ENCODE peak calls at places on chromosome 7, in eight cellular contexts. C is foreskin fibroblast, R is brain microvascular endothelial cell, W is heart right ventricle, I is lower lobe of right lung, J is osteocyte, X is WTC11, U is mesothelial cell of epicardium. Y is an unnamed sample.

GRCh38 chr7:55211721-55212120 is 153.4 kb upstream of the LANCL2 start:
- DNase-seq in C (peak), R (no peak), W (no peak), I (no peak), J (no peak), X (no peak), U (no peak), Y (no peak)

GRCh38 chr7:124801330-124801895 is 35.8 kb upstream of the GPR37 start:
- DNase-seq in C (no peak), R (no peak), W (no peak), I (no peak), J (no peak), X (no peak), U (no peak), Y (no peak)

GRCh38 chr7:3114917-3115316 is 71.2 kb upstream of the CARD11 start:
- DNase-seq in C (no peak), R (no peak), W (no peak), I (no peak), J (no peak), X (no peak), U (no peak), Y (no peak)

GRCh38 chr7:146937836-146938235 is 821.2 kb downstream of the CNTNAP2 start:
- DNase-seq in C (no peak), R (no peak), W (no peak), I (no peak), J (no peak), X (no peak), U (no peak), Y (no peak)

GRCh38 chr7:85185355-85186082 is 1.3 kb downstream of the SEMA3D start:
- DNase-seq in C (peak), R (peak), W (peak), I (peak), J (peak), X (peak), U (peak), Y (peak)

GRCh38 chr7:135980665-135981180 is 3.6 kb upstream of the MTPN start:
- DNase-seq in C (peak), R (peak), W (no peak), I (peak), J (no peak), X (no peak), U (no peak), Y (peak)

GRCh38 chr7:75962607-75963382 is 31.6 kb downstream of the TMEM120A start:
- DNase-seq in C (peak), R (peak), W (peak), I (no peak), J (no peak), X (no peak), U (no peak), Y (no peak)

GRCh38 chr7:43815373-43815772 is 53.9 kb downstream of the MRPS24 start:
- DNase-seq in C (no peak), R (no peak), W (no peak), I (no peak), J (no peak), X (no peak), U (no peak), Y (no peak)

GRCh38 chr7:47634273-47634672 is 52.4 kb upstream of the TNS3 start:
- DNase-seq in C (peak), R (no peak), W (no peak), I (no peak), J (no peak), X (no peak), U (no peak), Y (no peak)

DNA sequence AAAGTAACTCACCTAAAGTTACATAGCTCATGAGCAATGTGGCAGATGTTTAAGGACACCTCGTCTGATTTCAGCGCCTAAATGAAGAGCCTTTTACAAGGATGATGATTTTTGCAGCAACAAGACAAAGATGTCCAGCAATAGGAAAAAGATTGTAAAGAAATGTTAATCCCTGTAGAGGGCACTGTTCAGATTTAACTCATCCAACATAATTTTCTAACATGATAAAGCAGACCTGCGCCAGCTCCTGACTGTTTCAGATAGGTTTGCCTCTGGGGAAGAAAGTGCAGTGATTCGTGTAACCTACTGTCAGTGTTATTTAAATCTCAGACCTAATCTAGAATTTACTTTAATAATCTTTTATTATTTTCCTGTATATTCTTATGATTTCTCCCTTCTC is 595.2 kb downstream of the AUTS2 start:
- DNase-seq in C (no peak), R (no peak), W (no peak), I (no peak), J (no peak), X (no peak), U (no peak), Y (no peak)
- TF ChIP-seq CTCF in C (no peak), R (peak), W (no peak), I (peak), J (peak), X (no peak), U (no peak), Y (no peak)

GRCh38 chr7:22094413-22095304 is 149.0 kb upstream of the CDCA7L start:
- DNase-seq in C (peak), R (no peak), W (no peak), I (no peak), J (no peak), X (no peak), U (no peak), Y (no peak)
- TF ChIP-seq CTCF in C (no peak), R (peak), W (no peak), I (no peak), J (no peak), X (no peak), U (no peak), Y (no peak)

GRCh38 chr7:151710646-151711434 is 166.1 kb downstream of the PRKAG2 start:
- DNase-seq in C (no peak), R (no peak), W (no peak), I (no peak), J (no peak), X (no peak), U (no peak), Y (no peak)
- TF ChIP-seq CTCF in C (no peak), R (no peak), W (no peak), I (no peak), J (no peak), X (no peak), U (no peak), Y (no peak)

DNA sequence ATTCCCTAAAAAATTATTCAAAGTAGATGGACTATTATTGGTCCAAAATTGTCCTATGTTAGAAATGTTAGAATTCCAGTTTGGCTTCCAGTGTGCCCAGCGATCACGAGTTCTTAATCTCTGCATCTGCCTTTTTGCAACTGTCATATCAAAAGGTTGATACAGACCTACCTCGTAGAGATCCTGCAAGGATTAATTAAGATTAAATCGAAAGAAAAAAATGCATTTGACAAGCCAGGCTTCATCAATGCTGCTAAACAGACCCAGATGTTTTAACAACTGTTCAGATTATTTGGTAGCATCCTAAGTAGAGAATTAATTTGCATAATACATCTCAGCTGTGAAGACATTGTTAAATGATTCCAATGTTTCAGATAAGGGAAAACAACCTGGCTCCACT is 336.5 kb downstream of the CRPPA start:
- DNase-seq in C (no peak), R (no peak), W (no peak), I (no peak), J (no peak), X (no peak), U (no peak), Y (no peak)
- TF ChIP-seq CTCF in C (no peak), R (no peak), W (no peak), I (no peak), J (no peak), X (no peak), U (no peak), Y (no peak)

GRCh38 chr7:137818036-137818435 is 28.7 kb downstream of the DGKI start:
- DNase-seq in C (peak), R (peak), W (no peak), I (no peak), J (no peak), X (no peak), U (no peak), Y (no peak)

GRCh38 chr7:137820677-137821420 is 25.9 kb downstream of the DGKI start:
- DNase-seq in C (peak), R (peak), W (peak), I (no peak), J (no peak), X (peak), U (peak), Y (peak)

GRCh38 chr7:137820156-137820555 is 26.6 kb downstream of the DGKI start:
- DNase-seq in C (peak), R (no peak), W (no peak), I (no peak), J (no peak), X (no peak), U (no peak), Y (no peak)

DNA sequence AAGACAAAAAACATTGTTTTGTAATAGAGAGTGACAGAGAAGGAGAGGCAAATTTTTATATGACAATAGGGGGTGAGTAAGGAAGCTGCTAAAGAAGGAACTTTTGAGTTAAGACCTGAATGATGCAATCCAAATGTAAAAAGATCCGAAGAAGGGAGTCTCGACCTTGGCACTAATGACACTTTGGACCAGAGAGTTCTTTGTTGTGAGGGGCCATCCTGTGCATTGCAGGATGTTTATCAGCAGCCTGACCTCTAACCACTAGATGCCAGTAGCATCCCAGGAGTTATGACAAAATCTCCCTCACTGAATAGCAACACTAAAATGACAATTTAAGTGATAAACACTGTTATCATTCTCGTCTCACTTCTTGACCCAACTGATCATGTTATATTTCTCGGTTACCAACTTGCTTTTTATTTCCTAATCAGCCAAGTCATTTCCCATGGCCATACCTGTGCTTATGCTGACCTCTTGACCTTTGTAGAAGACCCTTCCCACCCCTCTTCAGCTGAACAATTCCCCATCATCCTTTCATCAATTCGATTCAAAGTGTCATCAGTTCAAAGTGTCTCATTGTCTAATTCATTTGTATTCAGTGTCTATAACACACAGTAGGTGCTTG is 30.0 kb downstream of the DGKI start:
- DNase-seq in C (peak), R (no peak), W (no peak), I (no peak), J (no peak), X (peak), U (no peak), Y (no peak)
- TF ChIP-seq CTCF in C (peak), R (peak), W (peak), I (no peak), J (peak), X (no peak), U (no peak), Y (no peak)

GRCh38 chr7:128020161-128020560 is 11.1 kb downstream of the LRRC4 start:
- DNase-seq in C (no peak), R (no peak), W (no peak), I (no peak), J (no peak), X (peak), U (no peak), Y (no peak)
- TF ChIP-seq CTCF in C (peak), R (peak), W (no peak), I (no peak), J (peak), X (peak), U (peak), Y (no peak)

GRCh38 chr7:159046300-159046699 is 98.4 kb downstream of the VIPR2 start:
- DNase-seq in C (no peak), R (no peak), W (no peak), I (no peak), J (no peak), X (no peak), U (no peak), Y (no peak)
- TF ChIP-seq CTCF in C (no peak), R (no peak), W (no peak), I (no peak), J (no peak), X (no peak), U (no peak), Y (no peak)

DNA sequence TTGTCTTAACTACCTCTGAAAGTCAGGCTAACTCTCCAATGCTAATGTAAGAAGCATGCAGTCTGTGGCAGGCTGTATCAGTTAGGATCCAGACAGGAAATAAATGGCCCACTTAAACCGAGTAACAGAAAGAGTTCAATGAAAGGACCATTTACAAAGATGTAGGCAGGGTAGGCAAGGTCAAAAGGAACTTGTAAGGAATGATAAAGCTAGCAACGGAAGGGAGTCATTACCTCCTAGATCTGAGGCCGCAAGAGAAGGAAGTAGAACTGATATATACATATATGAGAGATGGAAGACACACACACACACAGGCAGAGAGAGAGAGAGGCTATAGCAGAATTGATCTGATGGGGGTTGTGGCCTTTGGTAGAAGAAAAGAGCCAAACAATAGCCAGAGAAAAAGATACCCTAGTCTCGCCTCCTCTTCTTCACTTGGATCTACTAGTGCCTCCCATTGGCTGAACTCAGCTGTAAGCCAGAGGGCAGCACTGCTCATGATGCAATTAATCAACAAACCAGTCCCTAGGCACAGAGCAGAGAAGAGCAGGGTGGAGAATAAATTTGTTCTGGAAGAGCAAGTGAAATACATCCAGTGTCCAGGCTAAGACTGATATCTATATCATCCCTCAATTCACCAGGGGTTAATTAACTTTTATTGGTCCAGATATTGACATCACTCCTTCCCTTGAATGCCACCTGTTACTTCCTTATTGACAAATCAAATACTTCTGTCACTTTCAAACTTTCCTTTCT is 91.2 kb downstream of the LSMEM1 start:
- DNase-seq in C (no peak), R (no peak), W (no peak), I (no peak), J (no peak), X (no peak), U (no peak), Y (no peak)
- TF ChIP-seq CTCF in C (no peak), R (peak), W (no peak), I (no peak), J (no peak), X (no peak), U (no peak), Y (no peak)

GRCh38 chr7:15305002-15305600 is 256.7 kb downstream of the AGMO start:
- DNase-seq in C (peak), R (peak), W (peak), I (no peak), J (no peak), X (peak), U (peak), Y (no peak)
- TF ChIP-seq CTCF in C (peak), R (peak), W (peak), I (peak), J (peak), X (peak), U (peak), Y (no peak)